ENCODE peak calls at places on chromosomes 3 and 15, in five cellular contexts. V is H1, Q is H9, R is IMR-90, L is mesenchymal stem cell. W is an unnamed sample.

GRCh38 chr3:9146367-9147071 is 102.9 kb downstream of the SRGAP3 start:
- DNase-seq in V (no peak), Q (no peak), L (no peak), R (no peak), W (no peak)

GRCh38 chr15:35381328-35381727 is 164.6 kb downstream of the DPH6 start:
- DNase-seq in R (no peak), L (no peak), Q (no peak), V (no peak), W (no peak)

GRCh38 chr15:96703794-96704550 is 373.5 kb downstream of the NR2F2 start:
- DNase-seq in R (no peak), Q (no peak), V (no peak), L (no peak), W (no peak)

GRCh38 chr15:88274534-88275460 is 18.3 kb upstream of the NTRK3 start:
- DNase-seq in Q (peak), R (peak), V (peak), L (peak), W (peak)

GRCh38 chr15:74202461-74203401 is at the start of gene STRA6:
- DNase-seq in L (peak), V (peak), R (no peak), Q (peak), W (peak)

GRCh38 chr3:194582196-194582905 is 50.9 kb downstream of the TMEM44 start:
- DNase-seq in Q (peak), L (no peak), V (no peak), R (no peak), W (no peak)

GRCh38 chr3:89155811-89156210 is 48.4 kb downstream of the EPHA3 start:
- DNase-seq in R (no peak), Q (no peak), L (peak), V (no peak), W (no peak)

GRCh38 chr3:126312326-126312725 is 44.9 kb downstream of the KLF15 start:
- DNase-seq in V (no peak), Q (no peak), L (no peak), R (no peak), W (no peak)

GRCh38 chr15:23881299-23881698 is 194.2 kb upstream of the NDN start:
- DNase-seq in L (no peak), Q (no peak), R (no peak), V (no peak), W (no peak)

GRCh38 chr3:15726043-15726442 is 71.7 kb downstream of the ANKRD28 start:
- DNase-seq in L (no peak), V (no peak), Q (no peak), R (peak), W (no peak)

GRCh38 chr3:101865751-101866509 is 16.6 kb downstream of the NFKBIZ start:
- DNase-seq in R (peak), V (no peak), Q (peak), L (peak), W (no peak)

GRCh38 chr3:153681057-153681456 is 440.1 kb upstream of the ARHGEF26 start:
- DNase-seq in R (no peak), Q (no peak), L (no peak), V (no peak), W (no peak)

GRCh38 chr3:153679711-153680110 is 441.5 kb upstream of the ARHGEF26 start:
- DNase-seq in V (no peak), Q (no peak), R (no peak), L (no peak), W (no peak)

GRCh38 chr3:153680526-153680925 is 440.7 kb upstream of the ARHGEF26 start:
- DNase-seq in R (no peak), Q (no peak), L (no peak), V (no peak), W (no peak)
- H2BK15ac ChIP-seq in R (no peak), Q (no peak), L (no peak), V (no peak), W (no peak)

GRCh38 chr3:182829761-182830405 is 36.6 kb downstream of the ATP11B start:
- DNase-seq in L (no peak), R (no peak), Q (no peak), V (no peak), W (no peak)
- H3K27ac ChIP-seq in L (no peak), R (no peak), Q (no peak), V (no peak), W (no peak)

DNA sequence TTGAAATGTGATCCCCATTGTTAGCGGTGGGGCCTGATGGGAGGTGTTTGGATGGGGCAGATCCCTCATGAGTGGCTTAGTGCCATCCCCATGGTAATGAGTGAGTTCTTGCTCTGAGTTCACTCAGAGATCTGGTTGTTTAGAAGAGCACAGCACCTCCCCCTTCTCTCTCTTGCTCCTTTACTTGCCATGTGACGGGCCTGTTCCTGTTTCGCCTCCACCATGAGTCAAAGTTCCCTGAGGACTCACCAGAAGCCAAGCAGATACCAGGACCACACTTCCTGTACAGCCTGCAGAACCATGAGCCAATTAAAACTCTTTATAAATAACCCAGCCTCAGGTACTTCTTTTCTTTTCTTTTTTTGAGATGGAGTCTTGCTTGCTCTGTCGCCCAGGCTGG is 46.6 kb downstream of the ANP32A start:
- DNase-seq in V (no peak), L (no peak), R (no peak), Q (no peak), W (no peak)
- H4K91ac ChIP-seq in V (no peak), L (no peak), R (no peak), Q (no peak), W (no peak)

GRCh38 chr3:192620300-192620699 is 107.0 kb downstream of the FGF12 start:
- DNase-seq in V (no peak), R (no peak), Q (no peak), L (no peak), W (no peak)
- H2BK15ac ChIP-seq in V (no peak), R (no peak), Q (no peak), L (no peak), W (no peak)

GRCh38 chr3:51940648-51941421 is 869 bp downstream of the RRP9 start:
- DNase-seq in Q (no peak), L (peak), R (no peak), V (no peak), W (no peak)

GRCh38 chr3:51943451-51944391 is 1.6 kb downstream of the PARP3 start:
- DNase-seq in V (no peak), R (no peak), Q (no peak), L (no peak), W (no peak)

GRCh38 chr3:51942603-51943450 is 664 bp downstream of the PARP3 start:
- DNase-seq in Q (peak), V (no peak), L (peak), R (peak), W (no peak)

GRCh38 chr3:51941447-51941797 is 282 bp downstream of the RRP9 start:
- DNase-seq in V (no peak), Q (no peak), L (no peak), R (no peak), W (no peak)

GRCh38 chr3:51941798-51942602 is at the start of the genes PARP3 and RRP9:
- DNase-seq in Q (peak), V (peak), R (peak), L (peak), W (peak)
- H3K27ac ChIP-seq in Q (no peak), V (no peak), R (peak), L (peak), W (no peak)

GRCh38 chr15:62469478-62469873 is 304.4 kb upstream of the C2CD4B start:
- DNase-seq in L (peak), R (peak), Q (no peak), V (no peak), W (no peak)
- H4K91ac ChIP-seq in L (no peak), R (no peak), Q (no peak), V (no peak), W (no peak)

GRCh38 chr3:112649478-112649735 is 8.5 kb upstream of the CCDC80 start:
- DNase-seq in V (no peak), L (no peak), Q (no peak), R (peak), W (no peak)
- H2BK15ac ChIP-seq in V (no peak), L (no peak), Q (no peak), R (peak), W (no peak)

DNA sequence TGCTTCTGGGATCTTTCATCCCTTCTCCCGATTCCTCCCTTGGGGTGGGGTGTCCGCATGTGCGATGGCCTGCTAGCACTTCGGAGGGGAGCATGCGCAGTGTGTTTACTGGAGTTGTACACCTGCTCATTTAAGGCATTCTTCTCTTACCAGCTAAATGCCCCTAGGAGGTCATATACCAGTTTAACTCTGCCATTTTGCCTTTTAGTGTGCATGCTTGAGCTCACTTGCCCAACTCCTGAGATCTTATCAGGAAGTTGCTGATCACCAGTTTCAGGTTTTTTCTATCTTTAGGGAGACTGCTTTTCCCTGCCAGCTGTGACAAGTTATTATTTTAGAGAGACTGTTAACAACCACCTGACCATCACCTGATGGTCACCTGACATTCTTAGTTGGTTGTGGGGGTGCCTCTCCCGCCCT is 63.6 kb downstream of the BFSP2 start:
- DNase-seq in Q (no peak), V (no peak), L (no peak), R (no peak), W (no peak)
- H3K27ac ChIP-seq in Q (no peak), V (no peak), L (no peak), R (no peak), W (no peak)

GRCh38 chr3:49454898-49455681 is 15.0 kb upstream of the DAG1 start:
- DNase-seq in R (no peak), Q (no peak), L (no peak), V (no peak), W (no peak)

GRCh38 chr3:49460188-49460885 is 9.7 kb upstream of the DAG1 start:
- DNase-seq in V (no peak), Q (no peak), R (no peak), L (no peak), W (no peak)

GRCh38 chr3:49454457-49454856 is 15.6 kb upstream of the DAG1 start:
- DNase-seq in R (no peak), Q (peak), V (peak), L (no peak), W (no peak)

GRCh38 chr3:49453621-49454315 is 16.3 kb upstream of the DAG1 start:
- DNase-seq in Q (no peak), V (no peak), R (no peak), L (no peak), W (no peak)

DNA sequence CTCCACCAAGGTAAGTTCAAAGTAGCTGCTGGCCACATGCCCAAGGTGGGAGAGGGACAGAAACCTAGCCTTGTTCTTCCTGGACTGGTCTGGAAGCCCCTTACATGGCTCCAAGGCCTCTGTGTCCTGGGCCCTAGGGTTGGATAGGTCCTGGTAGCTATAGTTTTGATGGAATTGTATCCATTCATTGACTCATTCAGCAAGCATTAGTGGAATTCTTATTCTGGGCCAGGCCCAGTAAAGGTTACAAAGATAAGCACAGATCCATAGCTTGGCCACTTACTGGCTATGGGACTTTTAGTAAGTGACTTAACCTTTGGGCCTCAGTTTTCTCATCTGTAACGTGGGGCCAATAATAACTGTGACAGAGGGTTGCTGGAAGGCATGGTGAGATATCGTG is 13.7 kb upstream of the DAG1 start:
- DNase-seq in R (peak), L (no peak), Q (no peak), V (no peak), W (no peak)
- H4K91ac ChIP-seq in R (peak), L (no peak), Q (no peak), V (no peak), W (no peak)

W was measured in neuronal stem cell.